ENCODE peak calls at places on chromosomes 3 and 15, in nine cellular contexts. Q is COR-L47; V is GM04504; S is hypothalamus; A is ACHN; B is stimulated activated effector memory CD8-positive, alpha-beta T cell treated with anti-CD3 and anti-CD28 coated beads, Interleukin-12 subunit alpha, Interleukin-12 subunit beta, amount 100 ng/mL, for 72 hours; K is neuronal stem cell; O is A549; I is fibroblast of pulmonary artery. C is an unnamed sample.

GRCh38 chr3:168249048-168249538 is 153.4 kb upstream of the GOLIM4 start:
- DNase-seq in I (peak), O (peak), S (no peak), V (no peak), Q (peak), B (no peak), A (no peak), K (no peak), C (peak)

GRCh38 chr15:78265752-78266224 is 1.4 kb downstream of the DNAJA4 start:
- DNase-seq in Q (no peak), K (no peak), V (no peak), B (no peak), I (peak), S (no peak), O (no peak), A (no peak), C (no peak)

GRCh38 chr3:120693439-120694172 is 11.6 kb upstream of the HGD start:
- DNase-seq in I (peak), O (peak), Q (peak), B (no peak), V (peak), A (no peak), S (no peak), K (no peak), C (peak)

GRCh38 chr15:88571153-88572029 is 24.9 kb upstream of the DET1 start:
- DNase-seq in Q (no peak), A (no peak), S (no peak), B (no peak), V (no peak), O (no peak), K (no peak), I (no peak), C (peak)

GRCh38 chr3:115623414-115623868 is at the start of gene GAP43:
- DNase-seq in S (peak), I (peak), B (no peak), V (peak), A (peak), O (peak), Q (peak), K (no peak), C (peak)

GRCh38 chr15:28986108-28986507 is 100.3 kb downstream of the APBA2 start:
- DNase-seq in V (no peak), A (no peak), I (no peak), K (no peak), B (no peak), Q (no peak), S (no peak), O (no peak), C (no peak)

GRCh38 chr3:195443391-195443989 is 670 bp upstream of the ACAP2 start:
- DNase-seq in O (no peak), K (no peak), Q (no peak), A (no peak), V (no peak), I (no peak), B (no peak), S (no peak), C (no peak)

GRCh38 chr3:128547368-128547987 is 54.5 kb upstream of the GATA2 start:
- DNase-seq in S (no peak), K (no peak), O (no peak), Q (no peak), B (no peak), I (peak), A (no peak), V (no peak), C (peak)

GRCh38 chr3:187276397-187277128 is 15.0 kb downstream of the MASP1 start:
- DNase-seq in Q (no peak), S (no peak), V (no peak), A (no peak), K (no peak), B (no peak), O (no peak), I (no peak), C (no peak)

GRCh38 chr3:142724682-142725351 is 983 bp downstream of the TRPC1 start:
- DNase-seq in Q (peak), A (peak), S (peak), I (peak), B (no peak), V (no peak), O (peak), K (no peak), C (peak)

GRCh38 chr3:170961616-170962400 is 53.4 kb upstream of the EIF5A2 start:
- DNase-seq in V (peak), I (peak), S (no peak), O (peak), A (peak), Q (peak), B (no peak), K (peak), C (peak)

GRCh38 chr3:193134895-193135294 is 106.1 kb upstream of the PLAAT1 start:
- DNase-seq in S (no peak), V (peak), A (peak), I (peak), K (no peak), B (no peak), O (no peak), Q (no peak), C (no peak)

GRCh38 chr15:99016680-99017321 is 9.2 kb upstream of the PGPEP1L start:
- DNase-seq in A (no peak), K (no peak), O (peak), V (peak), Q (no peak), B (no peak), I (no peak), S (no peak), C (no peak)

GRCh38 chr15:76566276-76566675 is 229.7 kb downstream of the ISL2 start:
- DNase-seq in V (no peak), B (no peak), I (no peak), S (no peak), K (no peak), O (no peak), Q (no peak), A (no peak), C (no peak)

GRCh38 chr3:120926146-120926545 is 18.1 kb downstream of the STXBP5L start:
- DNase-seq in S (no peak), V (no peak), K (no peak), O (no peak), I (no peak), A (no peak), Q (no peak), B (no peak), C (no peak)

C was measured in NCI-H69.